ENCODE peak calls at places on chromosomes 3 and 15, in five cellular contexts. One of them, this sample, is unnamed.

GRCh38 chr15:42577514-42578031 is 2.2 kb downstream of the STARD9 start:
- DNase-seq in aorta: no peak
- DNase-seq in kidney glomerular epithelial cell: no peak
- DNase-seq in Calu3: no peak
- DNase-seq in RWPE1: no peak
- DNase-seq in this sample: no peak

GRCh38 chr15:34725565-34725964 is 29.2 kb downstream of the GJD2 start:
- DNase-seq in aorta: no peak
- DNase-seq in kidney glomerular epithelial cell: peak; percentile 2
- DNase-seq in Calu3: no peak
- DNase-seq in RWPE1: no peak
- DNase-seq in this sample: no peak

GRCh38 chr3:107600784-107601183 is 78.0 kb downstream of the BBX start:
- DNase-seq in aorta: no peak
- DNase-seq in kidney glomerular epithelial cell: no peak
- DNase-seq in Calu3: no peak
- DNase-seq in RWPE1: no peak
- DNase-seq in this sample: no peak

GRCh38 chr3:185958626-185959025 is 20.8 kb upstream of the TRA2B start:
- DNase-seq in aorta: no peak
- DNase-seq in kidney glomerular epithelial cell: no peak
- DNase-seq in Calu3: no peak
- DNase-seq in RWPE1: no peak
- DNase-seq in this sample: no peak

GRCh38 chr3:16728762-16729745 is 123.8 kb upstream of the DAZL start:
- DNase-seq in aorta: no peak
- DNase-seq in kidney glomerular epithelial cell: no peak
- DNase-seq in Calu3: no peak
- DNase-seq in RWPE1: peak; percentile 10
- DNase-seq in this sample: peak; percentile 67

GRCh38 chr3:170355738-170356595 is 1.5 kb upstream of the SKIL start:
- DNase-seq in aorta: peak; percentile 81
- DNase-seq in kidney glomerular epithelial cell: peak; percentile 76
- DNase-seq in Calu3: peak; percentile 65
- DNase-seq in RWPE1: no peak
- DNase-seq in this sample: peak; percentile 71

GRCh38 chr15:40463279-40463678 is 7.5 kb upstream of the CHST14 start:
- DNase-seq in aorta: peak; percentile 3
- DNase-seq in kidney glomerular epithelial cell: no peak
- DNase-seq in Calu3: no peak
- DNase-seq in RWPE1: no peak
- DNase-seq in this sample: no peak

GRCh38 chr3:31725976-31726375 is 193.3 kb downstream of the STT3B start:
- DNase-seq in aorta: no peak
- DNase-seq in kidney glomerular epithelial cell: no peak
- DNase-seq in Calu3: no peak
- DNase-seq in RWPE1: no peak
- DNase-seq in this sample: no peak

GRCh38 chr3:157130138-157130880 is 29.6 kb downstream of the CCNL1 start:
- DNase-seq in aorta: peak; percentile 76
- DNase-seq in kidney glomerular epithelial cell: peak; percentile 56
- DNase-seq in Calu3: peak; percentile 97
- DNase-seq in RWPE1: peak; percentile 44
- DNase-seq in this sample: peak; percentile 96

GRCh38 chr3:64321747-64322146 is 96.5 kb upstream of the PRICKLE2 start:
- DNase-seq in aorta: no peak
- DNase-seq in kidney glomerular epithelial cell: peak; percentile 70
- DNase-seq in Calu3: peak; percentile 17
- DNase-seq in RWPE1: peak; percentile 39
- DNase-seq in this sample: peak; percentile 85

GRCh38 chr3:151015762-151016161 is 43.2 kb upstream of the CLRN1 start:
- DNase-seq in aorta: no peak
- DNase-seq in kidney glomerular epithelial cell: no peak
- DNase-seq in Calu3: no peak
- DNase-seq in RWPE1: no peak
- DNase-seq in this sample: no peak

GRCh38 chr15:56165234-56165633 is 78.4 kb downstream of the RFX7 start:
- DNase-seq in aorta: no peak
- DNase-seq in kidney glomerular epithelial cell: peak; percentile 8
- DNase-seq in Calu3: no peak
- DNase-seq in RWPE1: peak; percentile 20
- DNase-seq in this sample: no peak

GRCh38 chr3:170483485-170484262 is 65.0 kb downstream of the CLDN11 start:
- DNase-seq in aorta: no peak
- DNase-seq in kidney glomerular epithelial cell: no peak
- DNase-seq in Calu3: peak; percentile 20
- DNase-seq in RWPE1: no peak
- DNase-seq in this sample: no peak

GRCh38 chr3:126661965-126662364 is 7.0 kb upstream of the TXNRD3 start:
- DNase-seq in aorta: no peak
- DNase-seq in kidney glomerular epithelial cell: no peak
- DNase-seq in Calu3: peak; percentile 0
- DNase-seq in RWPE1: no peak
- DNase-seq in this sample: no peak

GRCh38 chr3:30310251-30310954 is 296.0 kb upstream of the TGFBR2 start:
- DNase-seq in aorta: no peak
- DNase-seq in kidney glomerular epithelial cell: no peak
- DNase-seq in Calu3: no peak
- DNase-seq in RWPE1: no peak
- DNase-seq in this sample: no peak